ENCODE peak calls at places on chromosomes 11 and 22, in eight cellular contexts. P is cardiac muscle cell; N is thoracic aorta; X is PC-9; L is A549; Y is heart left ventricle; R is effector memory CD4-positive, alpha-beta T cell; B is neuronal stem cell. F is an unnamed sample.
A peak's percentile ranks its signal among the peaks of the same experiment; 100 is the strongest.

GRCh38 chr11:46039990-46040389 is 81.3 kb downstream of the PHF21A start:
- DNase-seq in X (no peak), N (no peak), Y (no peak), B (no peak), L (no peak), P (peak; percentile 81), R (no peak), F (no peak)

GRCh38 chr22:41844036-41844435 is 11.1 kb downstream of the SREBF2 start:
- DNase-seq in P (no peak), N (no peak), X (no peak), L (no peak), B (no peak), Y (no peak), R (no peak), F (no peak)

GRCh38 chr22:37419916-37420655 is 7.2 kb downstream of the ELFN2 start:
- DNase-seq in X (peak; percentile 64), N (no peak), Y (no peak), P (no peak), R (no peak), L (no peak), B (no peak), F (no peak)

GRCh38 chr11:111939836-111940604 is 2.9 kb downstream of the DIXDC1 start:
- DNase-seq in P (peak; percentile 69), X (no peak), Y (no peak), L (no peak), B (no peak), R (no peak), N (no peak), F (peak; percentile 49)

GRCh38 chr11:69662806-69663205 is 12.3 kb downstream of the LTO1 start:
- DNase-seq in X (no peak), R (no peak), B (no peak), Y (no peak), P (no peak), L (no peak), N (no peak), F (no peak)

GRCh38 chr11:29009426-29009825 is 901.2 kb downstream of the METTL15 start:
- DNase-seq in L (no peak), Y (no peak), B (no peak), X (no peak), P (no peak), R (no peak), N (no peak), F (peak; percentile 7)

GRCh38 chr11:69014084-69014935 is 1.3 kb upstream of the MRGPRF start:
- DNase-seq in R (no peak), N (no peak), B (no peak), L (no peak), Y (peak; percentile 73), P (no peak), X (no peak), F (no peak)

GRCh38 chr11:78097666-78098385 is 18.2 kb upstream of the NDUFC2 start:
- DNase-seq in L (no peak), B (no peak), Y (no peak), P (no peak), N (no peak), R (no peak), X (no peak), F (no peak)

GRCh38 chr22:25933158-25933788 is 191.3 kb downstream of the MYO18B start:
- DNase-seq in Y (no peak), N (no peak), B (no peak), X (no peak), R (no peak), P (no peak), L (no peak), F (peak; percentile 36)

GRCh38 chr11:123381817-123382554 is 48.1 kb upstream of the GRAMD1B start:
- DNase-seq in P (no peak), N (no peak), B (no peak), Y (no peak), L (no peak), X (no peak), R (no peak), F (no peak)

GRCh38 chr22:20637740-20638139 is 130.3 kb downstream of the MED15 start:
- DNase-seq in P (no peak), X (no peak), B (no peak), R (no peak), Y (no peak), L (no peak), N (no peak), F (no peak)

GRCh38 chr11:102914238-102915043 is 39.7 kb upstream of the MMP12 start:
- DNase-seq in X (no peak), Y (no peak), R (no peak), N (no peak), L (peak; percentile 18), B (peak; percentile 14), P (peak; percentile 59), F (no peak)

GRCh38 chr11:76861490-76861953 is 804 bp downstream of the ACER3 start:
- DNase-seq in R (no peak), Y (no peak), B (no peak), L (no peak), P (no peak), N (no peak), X (no peak), F (peak; percentile 64)

GRCh38 chr11:70104961-70105360 is 26.8 kb downstream of the ANO1 start:
- DNase-seq in Y (no peak), L (no peak), N (no peak), B (no peak), P (no peak), X (no peak), R (no peak), F (no peak)

GRCh38 chr11:91489989-91490388 is 734.6 kb upstream of the FAT3 start:
- DNase-seq in P (no peak), R (no peak), X (no peak), B (no peak), Y (no peak), N (no peak), L (no peak), F (no peak)

GRCh38 chr11:69359735-69360470 is 65.9 kb downstream of the MYEOV start:
- DNase-seq in X (no peak), N (no peak), L (no peak), Y (no peak), P (peak; percentile 47), B (no peak), R (no peak), F (no peak)

GRCh38 chr22:45261407-45262088 is 20.9 kb upstream of the KIAA0930 start:
- DNase-seq in R (no peak), L (no peak), P (no peak), X (no peak), N (no peak), Y (no peak), B (no peak), F (no peak)

GRCh38 chr22:41531736-41532477 is 12.4 kb downstream of the POLR3H start:
- DNase-seq in Y (no peak), N (no peak), R (no peak), P (no peak), B (no peak), X (no peak), L (no peak), F (no peak)

GRCh38 chr11:119055901-119056300 is 1.1 kb downstream of the HYOU1 start:
- DNase-seq in N (no peak), L (peak; percentile 57), X (peak; percentile 47), R (no peak), Y (no peak), P (peak; percentile 25), B (no peak), F (no peak)

GRCh38 chr11:123250811-123251655 is 56.0 kb upstream of the CLMP start:
- DNase-seq in Y (no peak), B (no peak), R (no peak), N (no peak), L (no peak), P (no peak), X (no peak), F (no peak)

GRCh38 chr11:67276821-67277230 is 10.6 kb downstream of the GRK2 start:
- DNase-seq in L (no peak), Y (peak; percentile 59), N (no peak), B (no peak), R (no peak), X (no peak), P (peak; percentile 52), F (no peak)

GRCh38 chr11:46290598-46291309 is 13.3 kb downstream of the CREB3L1 start:
- DNase-seq in X (no peak), N (no peak), P (peak; percentile 99), B (no peak), Y (peak; percentile 72), L (no peak), R (no peak), F (no peak)

GRCh38 chr22:29306830-29307657 is 594 bp downstream of the GAS2L1 start:
- DNase-seq in P (peak; percentile 83), Y (peak; percentile 90), L (peak; percentile 50), X (no peak), N (no peak), B (peak; percentile 83), R (peak; percentile 19), F (peak; percentile 89)

GRCh38 chr11:19713221-19714092 is 820 bp downstream of the NAV2 start:
- DNase-seq in N (no peak), X (no peak), B (no peak), R (no peak), Y (no peak), L (no peak), P (no peak), F (peak; percentile 11)

GRCh38 chr11:13486926-13487660 is 8.7 kb downstream of the PTH start:
- DNase-seq in Y (peak; percentile 32), B (peak; percentile 49), N (no peak), P (peak; percentile 58), X (no peak), L (peak; percentile 15), R (peak; percentile 43), F (peak; percentile 71)
- H3K27ac ChIP-seq in Y (no peak overlapping the region), B (no peak overlapping the region), N (no peak overlapping the region), P (no peak overlapping the region), X (no peak overlapping the region), L (peak overlapping the region; percentile 52), R (no peak overlapping the region), F (no peak overlapping the region)

GRCh38 chr11:93196816-93197382 is 892 bp downstream of the SLC36A4 start:
- DNase-seq in P (no peak), N (no peak), B (no peak), Y (no peak), L (peak; percentile 5), R (no peak), X (no peak), F (no peak)
- H3K4me1 ChIP-seq in P (peaks cover 3% of the 10 kb centered on the region), N (peaks cover 11% of the 10 kb centered on the region), B (peaks cover 5% of the 10 kb centered on the region), Y (no peaks in the 10 kb centered on the region), L (no peaks in the 10 kb centered on the region), R (peaks cover 3% of the 10 kb centered on the region), X (peaks cover 8% of the 10 kb centered on the region), F (no peaks in the 10 kb centered on the region)

DNA sequence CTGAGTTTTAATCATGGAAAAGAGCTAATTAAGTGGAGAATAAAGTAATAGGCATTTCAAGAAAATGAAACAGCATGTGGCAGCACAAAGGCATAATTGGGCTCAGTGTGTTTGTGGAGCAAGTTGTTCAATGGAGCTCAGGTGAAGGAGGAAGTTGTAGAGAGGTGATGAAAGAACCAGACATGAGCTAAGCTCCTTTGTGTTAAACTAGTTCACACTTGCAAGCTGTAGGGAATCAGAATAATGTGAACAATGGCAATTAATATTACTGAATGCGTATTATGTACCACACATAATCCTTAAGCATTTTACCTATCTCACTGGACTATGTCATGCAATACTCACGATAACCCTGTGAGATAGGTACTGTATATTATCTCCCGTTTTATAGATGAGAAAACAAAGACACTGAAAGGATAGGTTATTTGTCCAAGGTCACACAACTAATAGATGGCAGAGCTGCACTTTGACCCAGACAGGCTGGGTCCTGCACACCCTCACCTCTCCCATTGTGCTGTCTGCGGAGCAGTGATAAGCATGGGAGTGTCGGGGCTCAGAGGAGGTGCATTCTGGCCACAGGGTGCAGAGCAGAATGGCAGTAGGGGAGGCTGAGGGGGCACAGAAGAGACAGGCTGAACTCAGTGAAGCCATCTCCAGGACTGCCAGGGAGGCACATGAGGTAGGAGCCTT is 8.9 kb downstream of the OLFML1 start:
- DNase-seq in P (no peak), X (no peak), Y (no peak), L (no peak), R (no peak), N (no peak), B (no peak), F (no peak)
- H3K27ac ChIP-seq in P (no peak overlapping the region), X (no peak overlapping the region), Y (no peak overlapping the region), L (no peak overlapping the region), R (no peak overlapping the region), N (no peak overlapping the region), B (no peak overlapping the region), F (no peak overlapping the region)

GRCh38 chr11:120340529-120340928 is 4.3 kb downstream of the ARHGEF12 start:
- DNase-seq in L (no peak), P (no peak), Y (no peak), B (no peak), X (peak; percentile 62), R (no peak), N (no peak), F (no peak)
- H3K4me1 ChIP-seq in L (peaks cover 30% of the 10 kb centered on the region), P (peaks cover 58% of the 10 kb centered on the region), Y (peaks cover 48% of the 10 kb centered on the region), B (peaks cover 13% of the 10 kb centered on the region), X (peaks cover 60% of the 10 kb centered on the region), R (peaks cover 32% of the 10 kb centered on the region), N (peaks cover 65% of the 10 kb centered on the region), F (peaks cover 2% of the 10 kb centered on the region)